ENCODE peak calls at places on chromosomes 2 and 18, in five cellular contexts. R, S, F, O and M are unnamed samples.

GRCh38 chr18:58088723-58089074 is 44.7 kb downstream of the NEDD4L start:
- DNase-seq in R (no peak), F (no peak), S (no peak), O (no peak), M (no peak)

GRCh38 chr2:130808482-130809268 is 28.0 kb upstream of the ARHGEF4 start:
- DNase-seq in S (no peak), F (no peak), R (no peak), O (peak; percentile 84), M (peak; percentile 95)

GRCh38 chr2:119005081-119005480 is 63.1 kb downstream of the MARCO start:
- DNase-seq in S (no peak), F (no peak), R (no peak), O (no peak), M (no peak)

GRCh38 chr2:53854678-53855077 is 5.1 kb downstream of the GPR75 start:
- DNase-seq in R (no peak), F (no peak), O (no peak), S (no peak), M (no peak)

GRCh38 chr18:63603772-63604171 is 16.6 kb downstream of the SERPINB13 start:
- DNase-seq in S (no peak), O (peak; percentile 59), F (no peak), R (peak; percentile 43), M (no peak)

GRCh38 chr18:76459687-76460350 is 35.2 kb downstream of the ZNF516 start:
- DNase-seq in R (peak; percentile 98), O (peak; percentile 98), S (no peak), F (no peak), M (peak; percentile 96)

GRCh38 chr2:139529045-139529444 is 748.9 kb upstream of the NXPH2 start:
- DNase-seq in S (no peak), O (no peak), F (no peak), R (no peak), M (no peak)

GRCh38 chr2:54409752-54410151 is 46.4 kb upstream of the SPTBN1 start:
- DNase-seq in R (no peak), F (no peak), S (no peak), O (no peak), M (no peak)

GRCh38 chr2:98805412-98806265 is 74.7 kb upstream of the MGAT4A start:
- DNase-seq in F (no peak), O (peak; percentile 33), S (no peak), R (peak; percentile 85), M (no peak)

GRCh38 chr2:241822264-241822623 is 13.3 kb downstream of the NEU4 start:
- DNase-seq in S (no peak), O (no peak), F (no peak), R (no peak), M (no peak)

GRCh38 chr2:85744771-85745601 is 8.8 kb upstream of the ATOH8 start:
- DNase-seq in F (no peak), R (peak; percentile 75), S (no peak), O (no peak), M (no peak)